ENCODE peak calls at places on chromosomes 4 and X, in five cellular contexts. B is upper lobe of left lung; N is GM12865; R is brain microvascular endothelial cell; A is CD8-positive, alpha-beta T cell. O is an unnamed sample.

GRCh38 chrX:38627683-38628082 is 66.3 kb downstream of the TSPAN7 start:
- DNase-seq in R (peak), N (peak), A (no peak), B (no peak), O (no peak)

GRCh38 chrX:133159205-133159604 is 58.9 kb downstream of the TFDP3 start:
- DNase-seq in B (no peak), A (no peak), N (no peak), R (no peak), O (no peak)

GRCh38 chr4:175422331-175422730 is 389.7 kb downstream of the GPM6A start:
- DNase-seq in N (no peak), B (no peak), R (peak), A (no peak), O (no peak)

GRCh38 chr4:137961051-137961438 is 281.1 kb downstream of the SLC7A11 start:
- DNase-seq in A (no peak), R (no peak), N (no peak), B (no peak), O (no peak)

GRCh38 chr4:78532046-78532445 is 19.5 kb upstream of the ANXA3 start:
- DNase-seq in R (no peak), N (no peak), B (no peak), A (no peak), O (no peak)

GRCh38 chr4:77619408-77619807 is 13.8 kb downstream of the CXCL13 start:
- DNase-seq in A (no peak), N (no peak), B (no peak), R (no peak), O (no peak)

GRCh38 chr4:157687971-157688370 is 467.4 kb downstream of the GRIA2 start:
- DNase-seq in B (no peak), R (no peak), A (no peak), N (no peak), O (no peak)

GRCh38 chr4:2290974-2291704 is 29.2 kb upstream of the MXD4 start:
- DNase-seq in B (no peak), R (no peak), A (peak), N (peak), O (peak)

GRCh38 chr4:107392380-107392779 is 327.7 kb downstream of the PAPSS1 start:
- DNase-seq in N (no peak), A (no peak), R (no peak), B (no peak), O (no peak)

GRCh38 chr4:152099061-152099425 is 338.2 kb upstream of the GATB start:
- DNase-seq in R (no peak), N (no peak), B (no peak), A (no peak), O (no peak)

GRCh38 chr4:26503427-26503826 is 13.1 kb upstream of the CCKAR start:
- DNase-seq in A (no peak), B (no peak), N (no peak), R (no peak), O (no peak)

GRCh38 chrX:76428243-76429130 is 977 bp downstream of the MAGEE1 start:
- DNase-seq in B (peak), R (no peak), N (peak), A (peak), O (peak)

GRCh38 chr4:48033825-48034413 is 17.3 kb downstream of the NIPAL1 start:
- DNase-seq in A (peak), N (peak), R (peak), B (no peak), O (no peak)

DNA sequence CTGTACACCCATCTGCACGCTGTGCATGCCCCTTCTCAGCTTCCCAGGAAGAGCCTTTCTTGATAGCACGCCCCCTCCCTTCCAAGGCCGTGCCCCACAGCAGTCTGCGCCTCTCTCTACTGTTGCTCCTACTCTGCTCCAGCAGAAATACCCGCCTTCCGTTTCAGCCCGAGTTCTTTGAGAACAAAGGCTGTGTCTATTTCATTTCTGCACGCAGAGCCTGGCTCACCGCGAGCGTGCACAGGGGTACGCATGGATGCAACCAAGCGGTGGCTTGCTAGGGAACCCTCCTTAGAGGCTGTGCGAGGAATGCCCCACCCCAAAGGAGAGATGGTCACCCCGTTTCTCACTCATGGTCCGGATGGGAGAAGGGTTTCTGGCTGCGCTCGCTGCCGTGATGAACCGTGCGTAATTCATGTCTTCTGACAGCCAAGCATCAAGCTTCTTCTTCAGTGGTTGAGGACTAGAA is 448 bp downstream of the AADAT start:
- DNase-seq in N (no peak), R (peak), A (no peak), B (peak), O (no peak)
- H3K4me3 ChIP-seq in N (no peak), R (peak), A (no peak), B (peak), O (peak)

GRCh38 chr4:140098481-140099132 is 55.4 kb downstream of the MAML3 start:
- DNase-seq in B (no peak), N (no peak), R (no peak), A (no peak), O (no peak)
- H3K4me3 ChIP-seq in B (peak), N (no peak), R (no peak), A (no peak), O (peak)

DNA sequence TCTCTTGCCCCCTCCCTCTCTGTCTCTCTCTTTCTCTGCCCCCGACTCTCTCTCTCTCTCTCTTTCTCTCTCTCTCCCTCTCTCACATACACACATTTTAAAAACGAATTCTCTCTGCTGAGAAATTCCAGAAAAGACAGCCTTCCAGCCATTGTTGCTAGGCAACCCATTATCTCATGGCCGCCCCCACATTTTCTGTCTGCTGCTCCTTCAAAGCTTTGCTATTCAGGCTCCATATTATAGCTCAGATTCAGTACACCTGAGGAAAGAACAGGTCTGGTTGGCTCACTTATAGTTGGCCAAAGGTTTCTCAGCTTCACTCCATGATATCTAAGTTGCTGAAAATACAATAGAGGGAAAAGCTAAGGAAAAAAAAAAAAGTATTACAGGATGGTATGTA is 174.4 kb upstream of the RADX start:
- DNase-seq in B (no peak), R (no peak), N (no peak), A (no peak), O (no peak)
- H3K4me3 ChIP-seq in B (no peak), R (no peak), N (no peak), A (no peak), O (no peak)

GRCh38 chr4:87121332-87122065 is 98.9 kb downstream of the KLHL8 start:
- DNase-seq in A (no peak), B (no peak), N (no peak), R (no peak), O (peak)
- H3K4me3 ChIP-seq in A (no peak), B (no peak), N (no peak), R (no peak), O (no peak)

GRCh38 chr4:706834-707598 is 1.4 kb downstream of the PCGF3 start:
- DNase-seq in B (peak), N (no peak), A (no peak), R (no peak), O (no peak)

GRCh38 chr4:707929-708630 is 2.4 kb downstream of the PCGF3 start:
- DNase-seq in R (no peak), A (no peak), N (no peak), B (peak), O (no peak)

GRCh38 chr4:710116-710515 is 4.5 kb downstream of the PCGF3 start:
- DNase-seq in A (no peak), R (no peak), N (no peak), B (no peak), O (no peak)

GRCh38 chr4:709348-709747 is 3.7 kb downstream of the PCGF3 start:
- DNase-seq in B (no peak), R (no peak), N (no peak), A (no peak), O (no peak)

GRCh38 chr4:708631-708933 is 3.0 kb downstream of the PCGF3 start:
- DNase-seq in N (no peak), R (no peak), B (no peak), A (no peak), O (no peak)
- H3K4me3 ChIP-seq in N (no peak), R (no peak), B (no peak), A (no peak), O (peak)

O was measured in breast epithelium.